ENCODE peak calls at places on chromosomes 7 and 10, in eight cellular contexts. One of them, this sample, is unnamed.

GRCh38 chr10:13001041-13001886 is at the start of gene CCDC3:
- DNase-seq in cardiac muscle cell: peak; percentile 12
- DNase-seq in left lung: no peak
- DNase-seq in GM13977: peak; percentile 51
- DNase-seq in epithelial cell of esophagus: peak; percentile 23
- DNase-seq in glutamatergic neuron: peak; percentile 55
- DNase-seq in right lobe of liver: peak; percentile 31
- DNase-seq in upper lobe of right lung: no peak
- DNase-seq in this sample: peak; percentile 10

GRCh38 chr10:91883549-91884542 is 25.4 kb downstream of the FGFBP3 start:
- DNase-seq in left lung: peak; percentile 36
- DNase-seq in cardiac muscle cell: peak; percentile 82
- DNase-seq in glutamatergic neuron: peak; percentile 41
- DNase-seq in right lobe of liver: no peak
- DNase-seq in GM13977: no peak
- DNase-seq in upper lobe of right lung: no peak
- DNase-seq in epithelial cell of esophagus: peak; percentile 81
- DNase-seq in this sample: no peak

GRCh38 chr7:37713613-37714012 is 30.0 kb downstream of the GPR141 start:
- DNase-seq in right lobe of liver: no peak
- DNase-seq in cardiac muscle cell: no peak
- DNase-seq in upper lobe of right lung: no peak
- DNase-seq in left lung: no peak
- DNase-seq in GM13977: no peak
- DNase-seq in epithelial cell of esophagus: peak; percentile 56
- DNase-seq in glutamatergic neuron: no peak
- DNase-seq in this sample: no peak

GRCh38 chr7:139328375-139328774 is 12.8 kb upstream of the FMC1 start:
- DNase-seq in left lung: no peak
- DNase-seq in right lobe of liver: no peak
- DNase-seq in cardiac muscle cell: peak; percentile 78
- DNase-seq in epithelial cell of esophagus: peak; percentile 89
- DNase-seq in GM13977: no peak
- DNase-seq in glutamatergic neuron: no peak
- DNase-seq in upper lobe of right lung: no peak
- DNase-seq in this sample: no peak

GRCh38 chr10:34305189-34305588 is 509.9 kb downstream of the PARD3 start:
- DNase-seq in left lung: peak; percentile 74
- DNase-seq in cardiac muscle cell: no peak
- DNase-seq in upper lobe of right lung: peak; percentile 88
- DNase-seq in epithelial cell of esophagus: peak; percentile 95
- DNase-seq in GM13977: peak; percentile 21
- DNase-seq in glutamatergic neuron: peak; percentile 52
- DNase-seq in right lobe of liver: no peak
- DNase-seq in this sample: peak; percentile 2

GRCh38 chr7:468681-469590 is 50.7 kb downstream of the PDGFA start:
- DNase-seq in epithelial cell of esophagus: no peak
- DNase-seq in left lung: peak; percentile 18
- DNase-seq in upper lobe of right lung: peak; percentile 50
- DNase-seq in GM13977: no peak
- DNase-seq in glutamatergic neuron: no peak
- DNase-seq in right lobe of liver: no peak
- DNase-seq in cardiac muscle cell: no peak
- DNase-seq in this sample: peak; percentile 47

GRCh38 chr10:27611209-27611608 is 107.1 kb downstream of the RAB18 start:
- DNase-seq in epithelial cell of esophagus: peak; percentile 40
- DNase-seq in cardiac muscle cell: no peak
- DNase-seq in upper lobe of right lung: no peak
- DNase-seq in left lung: no peak
- DNase-seq in glutamatergic neuron: no peak
- DNase-seq in right lobe of liver: no peak
- DNase-seq in GM13977: no peak
- DNase-seq in this sample: no peak

GRCh38 chr7:36029311-36029710 is 123.7 kb upstream of the EEPD1 start:
- DNase-seq in glutamatergic neuron: no peak
- DNase-seq in left lung: no peak
- DNase-seq in cardiac muscle cell: no peak
- DNase-seq in upper lobe of right lung: no peak
- DNase-seq in GM13977: no peak
- DNase-seq in right lobe of liver: no peak
- DNase-seq in epithelial cell of esophagus: no peak
- DNase-seq in this sample: no peak

GRCh38 chr7:129470411-129470810 is 31.9 kb upstream of the SMKR1 start:
- DNase-seq in epithelial cell of esophagus: no peak
- DNase-seq in right lobe of liver: no peak
- DNase-seq in left lung: no peak
- DNase-seq in glutamatergic neuron: no peak
- DNase-seq in cardiac muscle cell: no peak
- DNase-seq in upper lobe of right lung: no peak
- DNase-seq in GM13977: no peak
- DNase-seq in this sample: no peak

GRCh38 chr7:92997144-92997543 is 120.6 kb downstream of the SAMD9 start:
- DNase-seq in cardiac muscle cell: no peak
- DNase-seq in glutamatergic neuron: no peak
- DNase-seq in right lobe of liver: no peak
- DNase-seq in GM13977: no peak
- DNase-seq in epithelial cell of esophagus: no peak
- DNase-seq in left lung: no peak
- DNase-seq in upper lobe of right lung: no peak
- DNase-seq in this sample: no peak

GRCh38 chr7:32335107-32335506 is 155.1 kb downstream of the LSM5 start:
- DNase-seq in upper lobe of right lung: no peak
- DNase-seq in epithelial cell of esophagus: peak; percentile 72
- DNase-seq in right lobe of liver: no peak
- DNase-seq in GM13977: no peak
- DNase-seq in cardiac muscle cell: peak; percentile 8
- DNase-seq in left lung: no peak
- DNase-seq in glutamatergic neuron: no peak
- DNase-seq in this sample: no peak

GRCh38 chr10:47406548-47406869 is 22.4 kb upstream of the ZNF488 start:
- DNase-seq in GM13977: no peak
- DNase-seq in upper lobe of right lung: no peak
- DNase-seq in left lung: no peak
- DNase-seq in right lobe of liver: no peak
- DNase-seq in cardiac muscle cell: no peak
- DNase-seq in glutamatergic neuron: no peak
- DNase-seq in epithelial cell of esophagus: no peak
- DNase-seq in this sample: no peak

GRCh38 chr10:118944959-118945622 is 84.4 kb upstream of the NANOS1 start:
- DNase-seq in right lobe of liver: no peak
- DNase-seq in left lung: no peak
- DNase-seq in cardiac muscle cell: no peak
- DNase-seq in epithelial cell of esophagus: no peak
- DNase-seq in GM13977: no peak
- DNase-seq in upper lobe of right lung: no peak
- DNase-seq in glutamatergic neuron: no peak
- DNase-seq in this sample: no peak

GRCh38 chr10:91672021-91672608 is 39.2 kb upstream of the PPP1R3C start:
- DNase-seq in epithelial cell of esophagus: peak; percentile 54
- DNase-seq in left lung: no peak
- DNase-seq in right lobe of liver: no peak
- DNase-seq in cardiac muscle cell: peak; percentile 64
- DNase-seq in upper lobe of right lung: no peak
- DNase-seq in GM13977: no peak
- DNase-seq in glutamatergic neuron: peak; percentile 83
- DNase-seq in this sample: no peak

GRCh38 chr7:157434701-157435100 is 97.9 kb downstream of the DNAJB6 start:
- DNase-seq in upper lobe of right lung: peak; percentile 26
- DNase-seq in epithelial cell of esophagus: no peak
- DNase-seq in cardiac muscle cell: no peak
- DNase-seq in left lung: no peak
- DNase-seq in glutamatergic neuron: no peak
- DNase-seq in right lobe of liver: no peak
- DNase-seq in GM13977: no peak
- DNase-seq in this sample: no peak

GRCh38 chr10:101444058-101444457 is 90.1 kb downstream of the BTRC start:
- DNase-seq in right lobe of liver: no peak
- DNase-seq in left lung: no peak
- DNase-seq in GM13977: peak; percentile 12
- DNase-seq in epithelial cell of esophagus: peak; percentile 33
- DNase-seq in upper lobe of right lung: no peak
- DNase-seq in glutamatergic neuron: no peak
- DNase-seq in cardiac muscle cell: peak; percentile 23
- DNase-seq in this sample: no peak

GRCh38 chr10:70512149-70512611 is 33.6 kb downstream of the PALD1 start:
- DNase-seq in epithelial cell of esophagus: no peak
- DNase-seq in glutamatergic neuron: no peak
- DNase-seq in cardiac muscle cell: peak; percentile 37
- DNase-seq in upper lobe of right lung: no peak
- DNase-seq in GM13977: no peak
- DNase-seq in left lung: no peak
- DNase-seq in right lobe of liver: no peak
- DNase-seq in this sample: no peak

GRCh38 chr10:3096149-3096548 is 28.8 kb downstream of the PFKP start:
- DNase-seq in upper lobe of right lung: no peak
- DNase-seq in epithelial cell of esophagus: no peak
- DNase-seq in right lobe of liver: no peak
- DNase-seq in cardiac muscle cell: peak; percentile 25
- DNase-seq in left lung: no peak
- DNase-seq in GM13977: no peak
- DNase-seq in glutamatergic neuron: no peak
- DNase-seq in this sample: no peak

GRCh38 chr10:6140141-6140841 is 51.5 kb downstream of the RBM17 start:
- DNase-seq in epithelial cell of esophagus: no peak
- DNase-seq in left lung: no peak
- DNase-seq in upper lobe of right lung: no peak
- DNase-seq in cardiac muscle cell: no peak
- DNase-seq in glutamatergic neuron: no peak
- DNase-seq in GM13977: no peak
- DNase-seq in right lobe of liver: no peak
- DNase-seq in this sample: peak; percentile 54

GRCh38 chr7:155965010-155965409 is 152.7 kb upstream of the SHH start:
- DNase-seq in epithelial cell of esophagus: peak; percentile 54
- DNase-seq in GM13977: no peak
- DNase-seq in right lobe of liver: no peak
- DNase-seq in upper lobe of right lung: no peak
- DNase-seq in cardiac muscle cell: no peak
- DNase-seq in left lung: no peak
- DNase-seq in glutamatergic neuron: no peak
- DNase-seq in this sample: peak; percentile 60

GRCh38 chr7:154853063-154853726 is 149.7 kb downstream of the PAXIP1 start:
- DNase-seq in right lobe of liver: no peak
- DNase-seq in cardiac muscle cell: no peak
- DNase-seq in upper lobe of right lung: no peak
- DNase-seq in GM13977: no peak
- DNase-seq in epithelial cell of esophagus: no peak
- DNase-seq in glutamatergic neuron: no peak
- DNase-seq in left lung: no peak
- DNase-seq in this sample: no peak

GRCh38 chr7:78379148-78379547 is 580.6 kb downstream of the PHTF2 start:
- DNase-seq in upper lobe of right lung: no peak
- DNase-seq in glutamatergic neuron: no peak
- DNase-seq in left lung: no peak
- DNase-seq in right lobe of liver: no peak
- DNase-seq in epithelial cell of esophagus: peak; percentile 4
- DNase-seq in GM13977: no peak
- DNase-seq in cardiac muscle cell: no peak
- DNase-seq in this sample: no peak

GRCh38 chr10:124450010-124450782 is at the start of gene NKX1-2:
- DNase-seq in left lung: no peak
- DNase-seq in glutamatergic neuron: peak; percentile 46
- DNase-seq in upper lobe of right lung: no peak
- DNase-seq in GM13977: no peak
- DNase-seq in cardiac muscle cell: no peak
- DNase-seq in epithelial cell of esophagus: no peak
- DNase-seq in right lobe of liver: no peak
- DNase-seq in this sample: no peak

GRCh38 chr10:30537586-30537985 is 92.0 kb downstream of the LYZL2 start:
- DNase-seq in glutamatergic neuron: no peak
- DNase-seq in right lobe of liver: no peak
- DNase-seq in cardiac muscle cell: no peak
- DNase-seq in epithelial cell of esophagus: no peak
- DNase-seq in upper lobe of right lung: no peak
- DNase-seq in left lung: no peak
- DNase-seq in GM13977: no peak
- DNase-seq in this sample: no peak
- TF ChIP-seq CTCF in glutamatergic neuron: no peak
- TF ChIP-seq CTCF in right lobe of liver: no peak
- TF ChIP-seq CTCF in cardiac muscle cell: no peak
- TF ChIP-seq CTCF in epithelial cell of esophagus: no peak
- TF ChIP-seq CTCF in upper lobe of right lung: no peak
- TF ChIP-seq CTCF in left lung: no peak
- TF ChIP-seq CTCF in GM13977: no peak
- TF ChIP-seq CTCF in this sample: no peak

DNA sequence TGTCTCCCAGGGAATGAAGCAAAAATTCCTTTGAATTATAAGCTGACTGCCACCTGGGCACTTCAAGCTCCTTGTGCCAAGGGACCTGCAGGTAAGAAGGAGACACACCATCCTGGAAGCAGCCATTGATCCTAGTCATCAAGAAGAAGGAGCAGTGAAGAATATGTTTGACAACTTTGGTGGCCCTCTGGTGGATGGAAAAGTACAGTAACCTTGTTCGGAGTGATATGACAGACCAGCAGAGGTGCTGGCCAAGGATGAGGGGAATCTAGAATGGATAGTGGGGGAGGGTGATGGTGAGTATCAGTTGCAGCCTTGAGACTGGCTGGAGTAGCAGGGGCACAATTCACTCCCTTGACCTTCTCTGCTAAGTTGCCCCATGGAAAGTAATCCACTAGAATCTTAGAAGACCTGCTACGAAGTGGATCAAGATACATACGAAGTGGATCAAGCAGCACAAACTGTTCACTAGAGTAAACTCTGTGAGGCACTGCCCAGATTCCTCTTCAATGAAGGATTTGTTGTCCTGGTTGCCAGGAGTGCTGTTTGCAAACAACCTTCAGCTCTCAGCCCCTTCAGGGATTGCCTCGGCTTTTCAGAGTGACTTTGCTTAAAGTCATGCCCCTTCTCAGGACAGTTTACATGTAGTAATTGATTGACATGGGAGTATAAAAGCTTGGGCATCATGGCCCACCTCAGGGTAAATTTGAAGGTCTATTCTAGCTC is 44.8 kb upstream of the ORC5 start:
- DNase-seq in epithelial cell of esophagus: peak; percentile 4
- DNase-seq in right lobe of liver: no peak
- DNase-seq in left lung: no peak
- DNase-seq in cardiac muscle cell: no peak
- DNase-seq in glutamatergic neuron: no peak
- DNase-seq in GM13977: no peak
- DNase-seq in upper lobe of right lung: no peak
- DNase-seq in this sample: no peak
- TF ChIP-seq CTCF in epithelial cell of esophagus: no peak
- TF ChIP-seq CTCF in right lobe of liver: peak; percentile 10
- TF ChIP-seq CTCF in left lung: no peak
- TF ChIP-seq CTCF in cardiac muscle cell: peak; percentile 9
- TF ChIP-seq CTCF in glutamatergic neuron: no peak
- TF ChIP-seq CTCF in GM13977: no peak
- TF ChIP-seq CTCF in upper lobe of right lung: no peak
- TF ChIP-seq CTCF in this sample: no peak

GRCh38 chr7:69825031-69825681 is 226.9 kb downstream of the AUTS2 start:
- DNase-seq in epithelial cell of esophagus: no peak
- DNase-seq in right lobe of liver: no peak
- DNase-seq in left lung: no peak
- DNase-seq in glutamatergic neuron: no peak
- DNase-seq in cardiac muscle cell: peak; percentile 38
- DNase-seq in upper lobe of right lung: no peak
- DNase-seq in GM13977: no peak
- DNase-seq in this sample: no peak
- TF ChIP-seq CTCF in epithelial cell of esophagus: no peak
- TF ChIP-seq CTCF in right lobe of liver: no peak
- TF ChIP-seq CTCF in left lung: no peak
- TF ChIP-seq CTCF in glutamatergic neuron: no peak
- TF ChIP-seq CTCF in cardiac muscle cell: peak; percentile 9
- TF ChIP-seq CTCF in upper lobe of right lung: no peak
- TF ChIP-seq CTCF in GM13977: peak; percentile 7
- TF ChIP-seq CTCF in this sample: no peak

GRCh38 chr10:122499491-122499941 is 38.2 kb downstream of the HTRA1 start:
- DNase-seq in cardiac muscle cell: peak; percentile 49
- DNase-seq in GM13977: no peak
- DNase-seq in right lobe of liver: no peak
- DNase-seq in epithelial cell of esophagus: no peak
- DNase-seq in upper lobe of right lung: no peak
- DNase-seq in left lung: no peak
- DNase-seq in glutamatergic neuron: no peak
- DNase-seq in this sample: no peak
- TF ChIP-seq CTCF in cardiac muscle cell: no peak
- TF ChIP-seq CTCF in GM13977: no peak
- TF ChIP-seq CTCF in right lobe of liver: no peak
- TF ChIP-seq CTCF in epithelial cell of esophagus: no peak
- TF ChIP-seq CTCF in upper lobe of right lung: no peak
- TF ChIP-seq CTCF in left lung: no peak
- TF ChIP-seq CTCF in glutamatergic neuron: no peak
- TF ChIP-seq CTCF in this sample: no peak

This sample was measured in activated CD8-positive, alpha-beta T cell treated with anti-CD3 and anti-CD28 coated beads for 36 hours.